ENCODE peak calls at places on chromosomes 16 and 17, in seven cellular contexts. C, Y, K, W, Z, P and L are unnamed samples.
A peak's percentile ranks its signal among the peaks of the same experiment; 100 is the strongest.

GRCh38 chr17:30443721-30444120 is 33.5 kb upstream of the GOSR1 start:
- DNase-seq in C (no peak), Y (no peak), K (no peak), W (no peak), Z (no peak), P (no peak), L (no peak)

GRCh38 chr17:75634376-75634740 is 1.1 kb downstream of the SMIM5 start:
- DNase-seq in C (no peak), Y (no peak), K (no peak), W (no peak), Z (no peak), P (no peak), L (no peak)

GRCh38 chr17:65902831-65903549 is 288.9 kb downstream of the CEP112 start:
- DNase-seq in C (peak; percentile 53), Y (no peak), K (peak; percentile 32), W (no peak), Z (no peak), P (no peak), L (no peak)

GRCh38 chr17:30586818-30587595 is 109.8 kb downstream of the GOSR1 start:
- DNase-seq in C (no peak), Y (no peak), K (no peak), W (no peak), Z (no peak), P (no peak), L (no peak)

GRCh38 chr16:67406111-67406593 is 10.1 kb downstream of the ZDHHC1 start:
- DNase-seq in C (no peak), Y (no peak), K (no peak), W (no peak), Z (no peak), P (no peak), L (peak; percentile 80)

GRCh38 chr17:76682306-76682705 is 28.5 kb downstream of the MXRA7 start:
- DNase-seq in C (no peak), Y (no peak), K (no peak), W (no peak), Z (no peak), P (no peak), L (peak; percentile 75)

GRCh38 chr16:72113616-72113945 is 19.9 kb downstream of the DHX38 start:
- DNase-seq in C (no peak), Y (no peak), K (no peak), W (no peak), Z (no peak), P (no peak), L (no peak)

GRCh38 chr16:56409195-56409594 is 16.1 kb downstream of the AMFR start:
- DNase-seq in C (no peak), Y (peak; percentile 20), K (no peak), W (no peak), Z (no peak), P (no peak), L (no peak)

GRCh38 chr17:30363715-30364202 is 15.0 kb upstream of the CPD start:
- DNase-seq in C (no peak), Y (no peak), K (no peak), W (no peak), Z (peak; percentile 63), P (no peak), L (no peak)

GRCh38 chr17:82862758-82863645 is 23.2 kb upstream of the ZNF750 start:
- DNase-seq in C (no peak), Y (no peak), K (no peak), W (no peak), Z (no peak), P (no peak), L (no peak)

GRCh38 chr16:58378401-58378800 is 13.9 kb upstream of the GINS3 start:
- DNase-seq in C (no peak), Y (no peak), K (no peak), W (no peak), Z (no peak), P (no peak), L (no peak)

GRCh38 chr17:7029659-7030058 is 6.2 kb upstream of the SLC16A13 start:
- DNase-seq in C (no peak), Y (no peak), K (no peak), W (no peak), Z (no peak), P (no peak), L (no peak)

GRCh38 chr17:59827721-59828477 is 64.8 kb downstream of the TUBD1 start:
- DNase-seq in C (no peak), Y (no peak), K (no peak), W (no peak), Z (no peak), P (no peak), L (no peak)

GRCh38 chr17:81068411-81068810 is 33.5 kb downstream of the BAIAP2 start:
- DNase-seq in C (no peak), Y (no peak), K (no peak), W (no peak), Z (no peak), P (no peak), L (no peak)

GRCh38 chr17:38558751-38559024 is 47.1 kb downstream of the SRCIN1 start:
- DNase-seq in C (no peak), Y (no peak), K (peak; percentile 42), W (no peak), Z (no peak), P (no peak), L (no peak)

GRCh38 chr16:85402910-85403692 is 210.0 kb upstream of the GSE1 start:
- DNase-seq in C (peak; percentile 84), Y (no peak), K (peak; percentile 52), W (peak; percentile 65), Z (no peak), P (no peak), L (peak; percentile 69)

GRCh38 chr16:83530293-83530692 is 277.5 kb upstream of the HSBP1 start:
- DNase-seq in C (no peak), Y (no peak), K (no peak), W (no peak), Z (no peak), P (no peak), L (no peak)

GRCh38 chr16:66248096-66248495 is 118.4 kb upstream of the CDH5 start:
- DNase-seq in C (peak; percentile 57), Y (no peak), K (no peak), W (peak; percentile 86), Z (no peak), P (no peak), L (peak; percentile 88)

GRCh38 chr16:31073073-31073822 is 792 bp downstream of the ZNF668 start:
- DNase-seq in C (peak; percentile 94), Y (peak; percentile 92), K (peak; percentile 96), W (peak; percentile 94), Z (peak; percentile 92), P (peak; percentile 93), L (peak; percentile 95)

GRCh38 chr16:31073823-31074072 is 292 bp downstream of the ZNF668 start:
- DNase-seq in C (no peak), Y (no peak), K (no peak), W (no peak), Z (no peak), P (no peak), L (no peak)

GRCh38 chr16:31074073-31074813 is at the start of the genes ZNF646 and ZNF668:
- DNase-seq in C (peak; percentile 99), Y (peak; percentile 99), K (peak; percentile 100), W (peak; percentile 99), Z (peak; percentile 98), P (peak; percentile 95), L (peak; percentile 99)

GRCh38 chr16:31076319-31076718 is 2.1 kb downstream of the ZNF646 start:
- DNase-seq in C (peak; percentile 50), Y (no peak), K (no peak), W (no peak), Z (no peak), P (no peak), L (peak; percentile 58)

GRCh38 chr16:31074814-31075183 is 577 bp downstream of the ZNF646 start:
- DNase-seq in C (no peak), Y (no peak), K (no peak), W (no peak), Z (no peak), P (no peak), L (no peak)
- TF ChIP-seq CTCF in C (no peak), Y (no peak), K (peak; percentile 7), W (no peak), Z (no peak), P (no peak), L (no peak)

DNA sequence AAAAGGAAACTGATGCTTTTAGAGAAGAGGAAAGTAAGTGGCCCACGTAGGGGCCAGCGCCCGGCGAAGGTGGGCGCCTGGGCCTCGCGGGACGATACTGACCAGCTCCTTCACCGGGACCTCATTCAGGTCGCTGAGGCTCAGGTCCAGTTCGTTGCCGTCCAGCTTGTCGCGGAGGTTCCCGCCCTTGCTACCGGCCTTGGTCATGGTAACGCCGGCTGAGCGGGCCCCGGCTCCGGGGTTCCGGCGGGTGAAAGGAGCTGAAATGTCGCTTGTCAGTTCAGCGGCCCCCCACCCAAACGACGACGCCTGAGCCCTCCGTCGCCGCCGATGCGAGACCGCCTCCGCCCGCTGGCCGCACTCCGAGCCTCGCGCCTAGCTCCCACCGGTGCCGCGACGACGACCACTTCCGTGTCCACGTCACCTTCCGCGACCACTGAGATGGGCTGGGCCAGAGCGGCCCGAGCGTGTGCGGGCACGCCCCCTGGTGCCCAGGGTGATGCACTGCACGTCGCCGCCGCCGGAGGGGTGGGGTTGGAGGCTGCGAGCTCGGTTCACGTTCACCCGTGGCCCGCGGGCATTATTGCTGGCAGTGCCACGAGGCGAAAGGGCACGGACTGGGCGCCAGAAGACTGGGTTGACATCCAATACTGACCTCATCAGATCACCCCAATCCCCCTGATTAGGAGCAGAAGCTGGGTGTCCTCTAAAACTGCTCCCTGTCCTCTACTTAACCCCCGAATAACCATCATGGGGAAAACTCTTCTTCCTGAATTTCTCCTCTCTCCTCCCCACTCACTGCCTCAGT is at the start of gene LRRC59:
- DNase-seq in C (peak; percentile 93), Y (peak; percentile 83), K (peak; percentile 79), W (peak; percentile 91), Z (peak; percentile 94), P (peak; percentile 93), L (peak; percentile 93)
- TF ChIP-seq CTCF in C (peak; percentile 96), Y (peak; percentile 91), K (peak; percentile 97), W (peak; percentile 94), Z (peak; percentile 100), P (peak; percentile 98), L (peak; percentile 91)

DNA sequence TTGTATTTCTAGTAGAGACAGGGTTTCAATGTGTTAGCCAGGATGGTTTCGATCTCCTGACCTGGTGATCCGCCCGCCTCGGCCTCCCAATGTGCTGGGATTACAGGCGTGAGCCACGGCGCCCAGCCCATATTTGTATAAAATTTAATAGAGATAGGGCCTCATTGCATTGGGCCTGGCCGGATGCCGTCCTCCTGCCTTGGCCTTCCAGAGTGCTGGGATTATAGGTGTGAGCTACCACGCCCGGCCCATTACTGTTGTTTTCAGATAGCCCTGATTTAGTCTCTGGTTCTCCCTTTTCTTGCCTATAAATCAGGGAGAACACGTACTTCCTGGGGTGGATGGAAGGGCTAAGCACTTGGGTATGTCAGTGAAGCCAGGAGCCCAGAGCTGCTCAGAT is 3.5 kb downstream of the DEF8 start:
- DNase-seq in C (no peak), Y (no peak), K (no peak), W (no peak), Z (no peak), P (no peak), L (no peak)
- TF ChIP-seq CTCF in C (no peak), Y (no peak), K (no peak), W (no peak), Z (no peak), P (no peak), L (no peak)

DNA sequence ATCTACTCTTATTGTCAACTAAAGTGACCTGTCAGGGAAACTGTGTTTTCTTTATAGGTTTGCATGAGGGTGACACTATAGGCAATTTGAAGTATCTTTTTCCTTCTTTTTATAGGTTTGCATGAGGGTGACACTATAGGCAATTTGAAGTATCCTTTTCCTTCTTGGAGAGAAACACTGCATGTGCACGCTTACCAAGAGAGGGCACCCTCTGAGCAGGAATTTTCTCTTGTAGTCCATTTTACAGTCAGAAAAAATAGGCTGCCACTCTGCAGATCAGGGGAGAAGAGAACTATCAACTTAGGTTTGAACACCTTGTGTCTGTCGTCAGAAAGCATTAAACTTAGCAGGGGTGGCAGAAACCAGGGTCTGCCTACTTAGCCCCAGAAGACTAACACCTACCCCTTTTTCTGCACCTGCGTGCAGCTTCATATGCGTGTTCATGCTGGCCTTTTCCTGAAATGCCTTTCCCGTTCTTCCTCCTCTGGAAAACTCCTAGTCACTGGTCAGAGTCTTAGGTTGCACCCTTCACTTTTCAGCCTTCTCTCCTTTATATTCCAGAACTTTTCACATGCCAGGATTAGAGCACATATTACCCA is 16.4 kb upstream of the SMIM36 start:
- DNase-seq in C (peak; percentile 67), Y (peak; percentile 50), K (peak; percentile 75), W (no peak), Z (peak; percentile 36), P (peak; percentile 30), L (no peak)
- TF ChIP-seq CTCF in C (peak; percentile 45), Y (peak; percentile 96), K (peak; percentile 87), W (peak; percentile 11), Z (peak; percentile 62), P (peak; percentile 63), L (peak; percentile 71)